ENCODE peak calls at places on chromosomes 2 and 18, in ten cellular contexts. U is skeletal muscle cell; D is endothelial cell; N is myocyte; T is fibroblast of mammary gland; V is stimulated activated naive CD4-positive, alpha-beta T cell; P is stimulated activated CD4-positive, alpha-beta T cell treated with anti-CD3 and anti-CD28 coated beads, Interleukin-1b, Interleukin-23, amount 100 ng/mL, for 24 hours; E is activated CD4-positive, alpha-beta T cell treated with anti-CD3 and anti-CD28 coated beads, Interleukin-2, amount 10 ng/mL, durations not matched to agents 7 days and 5 days; Q is EL; G is neural progenitor cell. O is an unnamed sample.
A peak's percentile ranks its signal among the peaks of the same experiment; 100 is the strongest.

GRCh38 chr18:13823707-13824395 is at the start of gene MC5R:
- DNase-seq in U (no peak), D (peak; percentile 92), N (peak; percentile 57), T (peak; percentile 26), V (peak; percentile 60), P (peak; percentile 36), E (peak; percentile 64), Q (peak; percentile 43), G (peak; percentile 88), O (no peak)

GRCh38 chr2:9392895-9393757 is 30.2 kb downstream of the ITGB1BP1 start:
- DNase-seq in U (peak; percentile 25), D (peak; percentile 35), N (no peak), T (peak; percentile 37), V (no peak), P (no peak), E (no peak), Q (no peak), G (peak; percentile 38), O (no peak)

GRCh38 chr2:120825370-120826259 is 89.9 kb downstream of the GLI2 start:
- DNase-seq in U (peak; percentile 70), D (no peak), N (peak; percentile 88), T (peak; percentile 75), V (no peak), P (no peak), E (no peak), Q (peak; percentile 74), G (no peak), O (no peak)

GRCh38 chr2:27069436-27069835 is 2.0 kb downstream of the OST4 start:
- DNase-seq in U (no peak), D (no peak), N (no peak), T (no peak), V (no peak), P (no peak), E (no peak), Q (no peak), G (no peak), O (no peak)

GRCh38 chr2:121155502-121156056 is 129.4 kb downstream of the TFCP2L1 start:
- DNase-seq in U (no peak), D (no peak), N (no peak), T (no peak), V (no peak), P (no peak), E (no peak), Q (no peak), G (no peak), O (no peak)

GRCh38 chr2:38716185-38716584 is 35.0 kb downstream of the SRSF7 start:
- DNase-seq in U (peak; percentile 92), D (no peak), N (no peak), T (peak; percentile 53), V (no peak), P (no peak), E (no peak), Q (peak; percentile 29), G (no peak), O (no peak)

GRCh38 chr2:218010838-218011616 is 8.2 kb upstream of the TNS1 start:
- DNase-seq in U (no peak), D (no peak), N (no peak), T (no peak), V (no peak), P (no peak), E (no peak), Q (no peak), G (no peak), O (no peak)

GRCh38 chr18:59783138-59783537 is 85.9 kb upstream of the CCBE1 start:
- DNase-seq in U (no peak), D (peak; percentile 23), N (peak; percentile 74), T (peak; percentile 88), V (no peak), P (no peak), E (peak; percentile 19), Q (peak; percentile 88), G (peak; percentile 65), O (no peak)

GRCh38 chr2:233450854-233451575 is 96.7 kb downstream of the DGKD start:
- DNase-seq in U (no peak), D (no peak), N (no peak), T (no peak), V (no peak), P (no peak), E (no peak), Q (no peak), G (no peak), O (no peak)

O was measured in thoracic aorta.